ENCODE peak calls at places on chromosomes 6 and 20, in four cellular contexts. S is neural crest cell; G is BJ; Q is CD4-positive, alpha-beta T cell. O is an unnamed sample.
A peak's percentile ranks its signal among the peaks of the same experiment; 100 is the strongest.

GRCh38 chr6:20182926-20183521 is 29.2 kb downstream of the MBOAT1 start:
- DNase-seq in S (no peak), G (no peak), Q (no peak), O (no peak)

GRCh38 chr6:152680151-152680550 is 17.5 kb upstream of the MYCT1 start:
- DNase-seq in S (no peak), G (no peak), Q (no peak), O (no peak)

GRCh38 chr20:51899674-51900073 is 97.4 kb upstream of the SALL4 start:
- DNase-seq in S (no peak), G (no peak), Q (no peak), O (no peak)

GRCh38 chr20:54577637-54578036 is 102.2 kb downstream of the DOK5 start:
- DNase-seq in S (no peak), G (no peak), Q (no peak), O (no peak)

GRCh38 chr20:20237093-20237959 is 130.6 kb upstream of the INSM1 start:
- DNase-seq in S (peak; percentile 51), G (no peak), Q (no peak), O (peak; percentile 40)

GRCh38 chr6:43107344-43108062 is 31.4 kb downstream of the PTK7 start:
- DNase-seq in S (no peak), G (no peak), Q (no peak), O (no peak)

GRCh38 chr20:53494753-53495152 is 98.9 kb downstream of the ZNF217 start:
- DNase-seq in S (no peak), G (no peak), Q (no peak), O (no peak)

GRCh38 chr20:48614593-48615274 is 213.1 kb downstream of the PREX1 start:
- DNase-seq in S (no peak), G (no peak), Q (peak; percentile 1), O (no peak)

GRCh38 chr6:33824461-33825154 is 20.8 kb upstream of the MLN start:
- DNase-seq in S (no peak), G (no peak), Q (no peak), O (no peak)

GRCh38 chr20:55488593-55488992 is 516.7 kb downstream of the CBLN4 start:
- DNase-seq in S (no peak), G (no peak), Q (no peak), O (no peak)

GRCh38 chr6:70375882-70376281 is 37.4 kb upstream of the FAM135A start:
- DNase-seq in S (no peak), G (no peak), Q (no peak), O (no peak)

GRCh38 chr20:60695223-60695622 is 556.8 kb upstream of the CDH4 start:
- DNase-seq in S (no peak), G (no peak), Q (no peak), O (no peak)

GRCh38 chr20:25248501-25249172 is 752 bp downstream of the PYGB start:
- DNase-seq in S (peak; percentile 39), G (no peak), Q (no peak), O (no peak)

GRCh38 chr6:85186546-85187170 is 263.2 kb upstream of the NT5E start:
- DNase-seq in S (no peak), G (no peak), Q (no peak), O (no peak)

GRCh38 chr6:37339911-37340638 is 13.7 kb upstream of the RNF8 start:
- DNase-seq in S (no peak), G (no peak), Q (no peak), O (no peak)

GRCh38 chr20:17878069-17878911 is 90.3 kb downstream of the SNX5 start:
- DNase-seq in S (no peak), G (no peak), Q (no peak), O (no peak)

GRCh38 chr6:33419580-33420492 is at the start of gene SYNGAP1:
- DNase-seq in S (no peak), G (no peak), Q (no peak), O (no peak)

GRCh38 chr6:170440437-170440836 is 112.7 kb downstream of the PSMB1 start:
- DNase-seq in S (peak; percentile 30), G (no peak), Q (no peak), O (no peak)

GRCh38 chr20:61052195-61052594 is 199.9 kb upstream of the CDH4 start:
- DNase-seq in S (no peak), G (no peak), Q (no peak), O (no peak)

GRCh38 chr6:82040405-82041221 is 206.9 kb downstream of the IBTK start:
- DNase-seq in S (peak; percentile 43), G (no peak), Q (no peak), O (no peak)

GRCh38 chr6:47169785-47170685 is 127.9 kb upstream of the ADGRF1 start:
- DNase-seq in S (no peak), G (no peak), Q (no peak), O (no peak)

GRCh38 chr6:154292855-154293519 is 63.6 kb downstream of the IPCEF1 start:
- DNase-seq in S (no peak), G (peak; percentile 20), Q (no peak), O (no peak)

GRCh38 chr6:170152111-170152926 is 138.6 kb downstream of the DLL1 start:
- DNase-seq in S (peak; percentile 29), G (no peak), Q (no peak), O (no peak)

GRCh38 chr6:105369145-105369544 is 33.7 kb downstream of the PREP start:
- DNase-seq in S (no peak), G (no peak), Q (no peak), O (no peak)

GRCh38 chr20:11091496-11091895 is 417.7 kb upstream of the JAG1 start:
- DNase-seq in S (no peak), G (no peak), Q (no peak), O (no peak)

GRCh38 chr20:57379263-57379647 is 11.9 kb upstream of the RBM38 start:
- DNase-seq in S (no peak), G (no peak), Q (no peak), O (no peak)
- TF ChIP-seq CTCF in S (no peak), G (no peak), Q (no peak), O (no peak)

GRCh38 chr6:56400273-56400672 is 152.9 kb upstream of the COL21A1 start:
- DNase-seq in S (no peak), G (no peak), Q (no peak), O (no peak)

GRCh38 chr6:56406276-56407269 is 159.2 kb upstream of the COL21A1 start:
- DNase-seq in S (no peak), G (no peak), Q (no peak), O (no peak)

GRCh38 chr6:56401477-56402070 is 154.2 kb upstream of the COL21A1 start:
- DNase-seq in S (no peak), G (no peak), Q (no peak), O (no peak)

GRCh38 chr6:56399672-56400263 is 152.4 kb upstream of the COL21A1 start:
- DNase-seq in S (no peak), G (no peak), Q (no peak), O (no peak)

DNA sequence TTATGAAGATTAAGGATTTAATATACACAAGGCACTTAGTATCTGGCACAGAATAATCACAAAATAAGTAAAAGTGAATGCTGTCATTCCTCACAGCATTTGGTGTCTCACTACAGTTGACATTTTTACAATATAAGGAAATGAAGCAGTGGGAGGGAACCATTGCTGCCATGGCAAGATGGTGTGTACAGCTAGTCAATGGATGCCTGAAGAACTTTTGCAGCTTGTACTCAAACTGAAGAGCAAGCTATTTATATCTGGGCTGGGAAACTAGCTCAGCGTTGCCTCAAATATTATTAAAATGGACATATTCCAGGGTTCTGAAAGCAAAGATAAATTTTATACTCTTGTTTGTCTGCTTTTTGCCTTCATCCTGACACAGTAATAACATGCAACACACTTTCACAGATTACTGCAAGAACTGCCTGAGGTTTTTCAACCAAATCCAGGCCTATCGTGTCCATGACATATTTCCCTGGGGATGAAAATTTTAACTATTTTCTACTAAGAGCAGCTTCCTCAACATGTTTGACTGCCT is 156.4 kb upstream of the COL21A1 start:
- DNase-seq in S (no peak), G (no peak), Q (no peak), O (no peak)
- TF ChIP-seq CTCF in S (no peak), G (no peak), Q (no peak), O (no peak)

GRCh38 chr6:104201557-104201956 is 658.2 kb downstream of the HACE1 start:
- DNase-seq in S (no peak), G (no peak), Q (no peak), O (no peak)
- TF ChIP-seq CTCF in S (no peak), G (no peak), Q (no peak), O (no peak)

GRCh38 chr6:727796-728195 is 34.9 kb upstream of the EXOC2 start:
- DNase-seq in S (no peak), G (no peak), Q (no peak), O (no peak)

GRCh38 chr6:722608-723007 is 29.7 kb upstream of the EXOC2 start:
- DNase-seq in S (no peak), G (peak; percentile 46), Q (no peak), O (no peak)

GRCh38 chr6:722077-722524 is 29.2 kb upstream of the EXOC2 start:
- DNase-seq in S (peak; percentile 78), G (no peak), Q (peak; percentile 50), O (peak; percentile 42)

GRCh38 chr6:718345-718744 is 25.4 kb upstream of the EXOC2 start:
- DNase-seq in S (no peak), G (no peak), Q (no peak), O (no peak)

DNA sequence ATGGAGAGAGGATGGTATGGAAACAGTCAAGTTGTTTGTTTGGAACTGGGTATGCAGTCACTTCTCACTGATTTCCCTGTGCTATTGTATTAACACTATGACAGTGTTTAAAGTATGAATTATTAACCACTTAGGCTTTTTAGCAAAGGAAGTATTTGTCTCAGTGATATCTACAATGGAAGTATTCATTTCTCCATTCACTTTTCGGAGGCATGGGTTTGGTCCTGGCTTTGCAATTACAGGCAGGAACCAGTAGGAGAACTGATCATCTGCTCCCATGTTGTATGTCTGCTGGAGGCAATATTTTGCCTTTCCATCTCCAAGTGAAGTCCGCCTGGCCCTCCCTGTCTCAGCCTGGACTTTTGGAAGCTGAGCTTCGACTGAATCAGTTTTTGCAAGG is 30.6 kb upstream of the EXOC2 start:
- DNase-seq in S (no peak), G (no peak), Q (no peak), O (no peak)
- TF ChIP-seq CTCF in S (peak; percentile 37), G (no peak), Q (no peak), O (no peak)

GRCh38 chr6:165689699-165690098 is 26.7 kb upstream of the PDE10A start:
- DNase-seq in S (no peak), G (no peak), Q (no peak), O (no peak)
- TF ChIP-seq CTCF in S (peak; percentile 35), G (no peak), Q (no peak), O (no peak)

GRCh38 chr20:38550274-38550673 is 30.7 kb upstream of the ADIG start:
- DNase-seq in S (no peak), G (no peak), Q (no peak), O (no peak)
- TF ChIP-seq CTCF in S (peak; percentile 49), G (peak; percentile 4), Q (no peak), O (no peak)

O was measured in natural killer cell.